ENCODE peak calls at places on chromosomes 5 and 9, in five cellular contexts. B is HCT116, X is stomach, H is upper lobe of left lung, I is breast epithelium. K is an unnamed sample.

GRCh38 chr5:153982206-153982605 is 56.5 kb downstream of the FAM114A2 start:
- DNase-seq in B (no peak), X (no peak), H (no peak), I (no peak), K (no peak)

GRCh38 chr5:119218830-119219782 is 136.7 kb upstream of the TNFAIP8 start:
- DNase-seq in B (no peak), X (no peak), H (no peak), I (no peak), K (no peak)

GRCh38 chr5:171226864-171227263 is 82.2 kb upstream of the TLX3 start:
- DNase-seq in B (no peak), X (no peak), H (no peak), I (no peak), K (no peak)

GRCh38 chr5:38768411-38769211 is 77.2 kb upstream of the OSMR start:
- DNase-seq in B (no peak), X (no peak), H (no peak), I (no peak), K (no peak)

GRCh38 chr9:124894741-124895170 is 32.8 kb downstream of the ARPC5L start:
- DNase-seq in B (peak; percentile 10), X (no peak), H (no peak), I (no peak), K (no peak)

GRCh38 chr5:59789197-59789596 is 104.3 kb downstream of the PDE4D start:
- DNase-seq in B (no peak), X (no peak), H (no peak), I (no peak), K (no peak)

GRCh38 chr5:80172067-80172690 is 83.7 kb downstream of the SERINC5 start:
- DNase-seq in B (no peak), X (no peak), H (no peak), I (no peak), K (no peak)

GRCh38 chr5:150309101-150309897 is 6.6 kb upstream of the ARSI start:
- DNase-seq in B (no peak), X (no peak), H (no peak), I (no peak), K (no peak)

GRCh38 chr9:35903049-35903448 is 3.0 kb upstream of the HRCT1 start:
- DNase-seq in B (peak; percentile 48), X (no peak), H (no peak), I (no peak), K (peak; percentile 59)

GRCh38 chr5:94983861-94984535 is 300.9 kb downstream of the MCTP1 start:
- DNase-seq in B (no peak), X (no peak), H (no peak), I (no peak), K (no peak)

GRCh38 chr9:80552931-80553330 is 981.2 kb downstream of the TLE4 start:
- DNase-seq in B (no peak), X (no peak), H (no peak), I (no peak), K (no peak)

GRCh38 chr5:31334061-31334700 is 140.7 kb downstream of the CDH6 start:
- DNase-seq in B (no peak), X (no peak), H (no peak), I (no peak), K (no peak)

GRCh38 chr5:31329722-31330121 is 136.2 kb downstream of the CDH6 start:
- DNase-seq in B (no peak), X (no peak), H (no peak), I (no peak), K (no peak)

GRCh38 chr5:31333475-31333874 is 140.0 kb downstream of the CDH6 start:
- DNase-seq in B (no peak), X (no peak), H (no peak), I (no peak), K (no peak)

DNA sequence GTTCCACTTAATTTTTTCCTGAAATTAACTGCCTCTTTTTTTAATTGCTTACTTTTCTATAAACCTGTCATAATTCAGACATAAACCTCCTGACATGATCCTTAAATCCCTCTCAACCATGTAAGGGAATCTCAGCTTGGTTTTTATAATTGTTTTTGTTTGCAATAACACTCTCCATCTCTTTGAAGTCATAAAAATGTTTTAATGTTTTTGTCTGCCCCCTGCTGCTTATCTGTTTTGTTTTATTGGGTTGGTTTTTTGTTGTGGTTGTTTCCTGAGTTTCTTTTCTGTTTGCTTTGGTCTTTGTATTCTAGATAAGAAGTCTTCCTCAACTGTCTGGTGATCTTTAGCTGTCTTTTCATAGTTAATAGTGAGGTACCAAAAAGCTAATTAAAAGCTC is 142.0 kb downstream of the CDH6 start:
- DNase-seq in B (no peak), X (no peak), H (no peak), I (no peak), K (no peak)
- H3K27me3 ChIP-seq in B (peaks cover 20% of the 10 kb centered on the region), X (no peaks in the 10 kb centered on the region), H (no peaks in the 10 kb centered on the region), I (no peaks in the 10 kb centered on the region), K (no peaks in the 10 kb centered on the region)

DNA sequence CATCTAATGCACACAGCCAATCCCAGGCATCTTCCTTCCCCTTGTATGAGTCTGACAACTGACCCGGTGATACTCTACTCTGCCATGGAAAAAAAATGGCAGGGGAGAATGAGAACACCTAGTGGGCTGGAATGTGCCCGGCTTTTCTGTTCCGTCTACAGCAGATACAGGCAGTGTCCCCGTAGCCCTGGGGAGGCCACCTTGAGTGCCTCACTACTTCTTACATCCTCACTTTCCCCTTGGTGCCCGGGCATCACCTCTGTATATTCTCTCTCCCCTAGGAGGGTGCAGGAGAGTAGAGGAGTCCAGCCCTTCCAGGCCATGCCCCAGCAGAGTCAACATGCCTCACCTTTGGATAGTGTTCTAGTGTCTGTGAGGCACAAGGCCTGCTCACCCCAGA is 56.2 kb downstream of the SYK start:
- DNase-seq in B (no peak), X (no peak), H (no peak), I (no peak), K (no peak)
- H3K4me1 ChIP-seq in B (no peaks in the 10 kb centered on the region), X (no peaks in the 10 kb centered on the region), H (no peaks in the 10 kb centered on the region), I (no peaks in the 10 kb centered on the region), K (no peaks in the 10 kb centered on the region)

GRCh38 chr9:134443169-134444039 is 117.1 kb downstream of the RXRA start:
- DNase-seq in B (peak; percentile 83), X (peak; percentile 93), H (peak; percentile 96), I (peak; percentile 93), K (peak; percentile 90)
- TF ChIP-seq POLR2AphosphoS5 in B (no peak), X (peak; percentile 86), H (peak; percentile 35), I (peak; percentile 58), K (peak; percentile 82)

GRCh38 chr5:135160036-135160675 is 126.1 kb upstream of the PITX1 start:
- DNase-seq in B (no peak), X (no peak), H (no peak), I (no peak), K (no peak)

GRCh38 chr5:135163391-135163790 is 129.4 kb upstream of the PITX1 start:
- DNase-seq in B (no peak), X (no peak), H (no peak), I (no peak), K (no peak)

GRCh38 chr5:135162661-135163265 is 128.7 kb upstream of the PITX1 start:
- DNase-seq in B (no peak), X (no peak), H (no peak), I (no peak), K (no peak)

GRCh38 chr5:135167634-135168033 is 133.6 kb upstream of the PITX1 start:
- DNase-seq in B (no peak), X (no peak), H (no peak), I (no peak), K (no peak)

DNA sequence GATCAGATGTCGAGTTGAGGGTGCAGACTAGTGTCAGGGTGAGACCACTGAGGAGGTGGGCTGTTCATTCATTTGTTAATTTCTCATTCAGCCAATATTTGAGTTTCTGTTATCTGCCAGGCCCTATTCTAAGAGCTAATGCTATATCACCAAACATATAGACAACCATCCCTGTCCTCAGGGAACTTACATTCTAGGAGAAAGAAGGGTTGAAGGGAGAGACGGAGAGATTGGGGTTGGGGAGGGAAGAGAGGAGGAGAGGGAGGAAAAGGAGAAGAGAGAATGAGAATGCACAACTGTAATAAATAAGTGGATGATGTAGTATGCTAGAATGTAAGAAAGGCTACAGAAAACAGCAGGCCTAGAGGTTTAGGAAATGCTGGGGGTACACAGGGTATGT is 129.9 kb upstream of the PITX1 start:
- DNase-seq in B (no peak), X (no peak), H (no peak), I (no peak), K (no peak)
- H3K27me3 ChIP-seq in B (peaks cover 24% of the 10 kb centered on the region), X (no peaks in the 10 kb centered on the region), H (no peaks in the 10 kb centered on the region), I (no peaks in the 10 kb centered on the region), K (peaks cover 5% of the 10 kb centered on the region)

DNA sequence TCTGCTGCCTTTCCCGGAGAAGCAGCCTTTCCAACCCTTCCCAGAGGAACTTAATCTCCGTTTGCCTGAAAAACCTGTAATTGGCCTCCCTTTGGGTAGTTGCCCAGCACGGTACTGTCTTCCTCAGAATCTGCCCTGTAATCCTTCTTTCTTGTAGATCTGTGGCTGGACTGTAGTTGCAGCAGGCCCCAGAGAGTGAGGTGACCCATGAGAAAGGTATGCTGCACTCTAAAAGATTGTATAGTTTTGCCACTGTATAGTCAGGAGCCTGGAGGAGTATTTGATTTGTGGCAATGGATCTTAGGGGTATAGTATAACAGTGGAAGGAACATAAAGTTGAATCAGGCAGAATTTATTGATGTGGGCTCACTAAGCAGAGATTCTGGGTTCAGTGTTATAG is 11.8 kb downstream of the SPIN1 start:
- DNase-seq in B (no peak), X (no peak), H (no peak), I (no peak), K (no peak)
- H3K4me1 ChIP-seq in B (peaks cover 17% of the 10 kb centered on the region), X (peaks cover 68% of the 10 kb centered on the region), H (peaks cover 6% of the 10 kb centered on the region), I (no peaks in the 10 kb centered on the region), K (no peaks in the 10 kb centered on the region)